ENCODE peak calls at places on chromosomes 12 and 14, in seven cellular contexts. R, C, Z, H, G, P and Q are unnamed samples. For H3K4me1 and H3K27me3, the result is how much of the 10 kb centered on the place peaks cover.

GRCh38 chr14:97311411-97311810 is 514.2 kb downstream of the VRK1 start:
- DNase-seq in R (no peak), C (no peak), Z (no peak), H (no peak), G (no peak), P (no peak), Q (no peak)

GRCh38 chr14:34098045-34098984 is 147.4 kb upstream of the EGLN3 start:
- DNase-seq in R (no peak), C (peak), Z (peak), H (peak), G (peak), P (no peak), Q (peak)

GRCh38 chr12:52415870-52416750 is 10.0 kb upstream of the KRT82 start:
- DNase-seq in R (no peak), C (peak), Z (no peak), H (no peak), G (peak), P (no peak), Q (no peak)

GRCh38 chr12:21852251-21852650 is 77.7 kb upstream of the KCNJ8 start:
- DNase-seq in R (no peak), C (peak), Z (no peak), H (no peak), G (no peak), P (no peak), Q (no peak)

GRCh38 chr12:55073043-55074022 is 52.9 kb upstream of the OR9K2 start:
- DNase-seq in R (peak), C (peak), Z (peak), H (peak), G (peak), P (peak), Q (peak)

GRCh38 chr12:121937654-121938053 is 19.3 kb downstream of the CFAP251 start:
- DNase-seq in R (no peak), C (no peak), Z (no peak), H (no peak), G (no peak), P (no peak), Q (no peak)

GRCh38 chr12:130477221-130477620 is 139.5 kb downstream of the PIWIL1 start:
- DNase-seq in R (no peak), C (no peak), Z (no peak), H (no peak), G (no peak), P (no peak), Q (no peak)

GRCh38 chr12:132170094-132170636 is 25.9 kb downstream of the NOC4L start:
- DNase-seq in R (no peak), C (no peak), Z (no peak), H (no peak), G (no peak), P (peak), Q (no peak)

GRCh38 chr12:26126340-26127284 is 1.8 kb upstream of the BHLHE41 start:
- DNase-seq in R (no peak), C (peak), Z (peak), H (no peak), G (peak), P (peak), Q (peak)

GRCh38 chr12:57845478-57846284 is 848 bp downstream of the CTDSP2 start:
- DNase-seq in R (peak), C (peak), Z (peak), H (peak), G (peak), P (peak), Q (peak)

GRCh38 chr12:31922341-31923062 is 36.7 kb upstream of the RESF1 start:
- DNase-seq in R (no peak), C (no peak), Z (no peak), H (no peak), G (no peak), P (no peak), Q (no peak)

GRCh38 chr14:105375635-105376057 is 22.7 kb upstream of the TEX22 start:
- DNase-seq in R (no peak), C (no peak), Z (no peak), H (no peak), G (no peak), P (no peak), Q (no peak)

GRCh38 chr12:117498256-117498655 is 136.8 kb upstream of the NOS1 start:
- DNase-seq in R (no peak), C (no peak), Z (no peak), H (no peak), G (no peak), P (no peak), Q (no peak)

GRCh38 chr12:11581179-11581755 is 68.2 kb upstream of the ETV6 start:
- DNase-seq in R (peak), C (peak), Z (peak), H (peak), G (peak), P (peak), Q (peak)

GRCh38 chr14:92603309-92604257 is 90.0 kb downstream of the RIN3 start:
- DNase-seq in R (no peak), C (no peak), Z (no peak), H (peak), G (peak), P (peak), Q (peak)

GRCh38 chr12:27785882-27786570 is 6.0 kb upstream of the MANSC4 start:
- DNase-seq in R (no peak), C (peak), Z (no peak), H (no peak), G (no peak), P (no peak), Q (no peak)

GRCh38 chr14:75283162-75283883 is 4.7 kb downstream of the FOS start:
- DNase-seq in R (peak), C (peak), Z (no peak), H (peak), G (no peak), P (no peak), Q (peak)

GRCh38 chr12:81888341-81888740 is 129.2 kb upstream of the PPFIA2 start:
- DNase-seq in R (no peak), C (peak), Z (no peak), H (no peak), G (no peak), P (no peak), Q (no peak)

GRCh38 chr14:77707724-77708408 is at the start of the genes ALKBH1 and SLIRP:
- DNase-seq in R (peak), C (peak), Z (peak), H (peak), G (peak), P (peak), Q (peak)

GRCh38 chr12:4996714-4997113 is 47.0 kb upstream of the KCNA5 start:
- DNase-seq in R (no peak), C (no peak), Z (no peak), H (no peak), G (no peak), P (no peak), Q (no peak)

GRCh38 chr14:30283822-30284446 is 275.0 kb upstream of the G2E3 start:
- DNase-seq in R (no peak), C (peak), Z (peak), H (no peak), G (no peak), P (no peak), Q (no peak)

GRCh38 chr12:128111951-128112350 is 155.0 kb upstream of the TMEM132C start:
- DNase-seq in R (no peak), C (no peak), Z (no peak), H (no peak), G (no peak), P (no peak), Q (no peak)

GRCh38 chr14:93114713-93115068 is 1.0 kb downstream of the ITPK1 start:
- DNase-seq in R (no peak), C (peak), Z (no peak), H (no peak), G (peak), P (peak), Q (no peak)

GRCh38 chr12:2673966-2674810 is 120.6 kb upstream of the FKBP4 start:
- DNase-seq in R (no peak), C (no peak), Z (no peak), H (no peak), G (no peak), P (no peak), Q (no peak)

GRCh38 chr12:12800406-12801180 is 12.6 kb upstream of the DDX47 start:
- DNase-seq in R (no peak), C (no peak), Z (no peak), H (no peak), G (no peak), P (no peak), Q (no peak)

GRCh38 chr14:89549381-89550102 is 132.5 kb upstream of the FOXN3 start:
- DNase-seq in R (no peak), C (peak), Z (no peak), H (no peak), G (no peak), P (no peak), Q (no peak)

GRCh38 chr12:33439587-33440011 is at the start of gene SYT10:
- DNase-seq in R (no peak), C (peak), Z (peak), H (no peak), G (no peak), P (no peak), Q (no peak)

GRCh38 chr12:122874081-122874480 is 21.8 kb downstream of the VPS37B start:
- DNase-seq in R (no peak), C (no peak), Z (no peak), H (peak), G (no peak), P (no peak), Q (peak)

GRCh38 chr12:26627335-26627734 is 205.7 kb downstream of the ITPR2 start:
- DNase-seq in R (no peak), C (no peak), Z (no peak), H (no peak), G (no peak), P (no peak), Q (no peak)

DNA sequence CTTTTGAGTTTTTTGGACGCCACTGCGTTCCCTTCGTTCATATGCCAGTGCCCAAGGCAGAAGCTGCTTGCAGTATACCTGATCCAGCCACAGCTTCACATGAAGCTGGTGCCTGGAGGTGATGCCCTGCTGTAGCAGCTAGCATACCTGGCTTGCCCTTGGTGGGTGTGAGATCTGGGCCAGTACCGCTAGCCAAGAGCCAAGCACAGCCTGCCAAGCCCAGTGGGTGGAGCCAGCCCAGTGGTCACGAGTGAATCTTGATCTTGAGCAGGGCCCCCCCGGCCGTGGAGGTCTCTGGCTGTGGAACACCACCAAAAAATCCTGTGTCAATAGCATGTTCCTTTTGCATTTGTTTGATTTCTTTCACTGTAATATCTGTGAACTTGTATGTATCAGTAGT is 7.3 kb upstream of the M6PR start:
- DNase-seq in R (no peak), C (no peak), Z (no peak), H (no peak), G (no peak), P (peak), Q (no peak)
- H3K4me1 ChIP-seq in R (half or more), C (under half), Z (under half), H (half or more), G (under half), P (under half), Q (half or more)

GRCh38 chr14:24430143-24430681 is 458 bp downstream of the KHNYN start:
- DNase-seq in R (peak), C (peak), Z (peak), H (peak), G (peak), P (peak), Q (peak)

GRCh38 chr14:24426912-24427536 is 2.4 kb downstream of the CBLN3 start:
- DNase-seq in R (no peak), C (no peak), Z (no peak), H (no peak), G (no peak), P (no peak), Q (no peak)

GRCh38 chr14:24429395-24430142 is at the start of the genes CBLN3 and KHNYN:
- DNase-seq in R (peak), C (peak), Z (peak), H (peak), G (peak), P (peak), Q (peak)

GRCh38 chr14:24427537-24428508 is 1.6 kb downstream of the CBLN3 start:
- DNase-seq in R (no peak), C (no peak), Z (no peak), H (no peak), G (no peak), P (no peak), Q (no peak)

DNA sequence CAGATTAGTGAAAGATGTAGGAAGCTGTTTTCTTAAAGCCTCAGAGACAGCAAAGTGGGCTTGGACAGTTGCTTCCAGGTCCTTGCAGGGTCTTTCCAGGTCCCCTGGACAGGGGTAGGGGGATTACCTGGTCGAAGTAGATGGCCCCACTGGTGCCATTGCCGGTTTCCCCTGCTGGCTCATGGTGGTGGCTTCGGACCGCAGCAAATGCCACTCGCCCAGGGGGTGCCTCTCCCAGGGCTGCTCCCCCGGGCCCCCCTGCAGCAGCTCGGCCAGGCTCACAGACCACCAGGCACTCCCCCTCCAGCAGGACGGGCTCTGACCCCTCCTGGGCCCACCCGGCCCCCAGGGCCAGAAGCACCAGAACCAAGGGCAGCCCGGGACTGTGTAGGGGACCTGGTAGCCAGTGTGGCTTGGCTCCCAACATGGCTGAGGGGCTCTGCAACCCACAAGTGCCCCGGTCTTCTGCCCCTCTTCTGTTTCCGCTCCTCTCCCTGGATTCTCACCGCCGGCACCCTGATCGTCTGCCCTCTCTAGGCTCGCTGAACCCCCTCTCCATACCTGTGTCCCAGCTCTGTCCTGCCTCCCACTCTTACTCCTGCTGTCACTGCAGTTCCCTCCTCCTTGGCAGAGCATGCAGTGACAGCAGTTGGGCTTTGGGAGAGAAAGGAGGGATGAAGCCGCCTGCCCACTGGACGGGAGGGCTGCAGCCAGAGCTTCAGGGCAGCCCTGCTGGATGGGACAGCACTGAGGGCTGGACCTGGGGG is 657 bp downstream of the CBLN3 start:
- DNase-seq in R (no peak), C (no peak), Z (no peak), H (peak), G (no peak), P (no peak), Q (no peak)
- H3K4me3 ChIP-seq in R (peak), C (peak), Z (no peak), H (no peak), G (peak), P (peak), Q (peak)

GRCh38 chr14:101551729-101552595 is 9.3 kb upstream of the DIO3 start:
- DNase-seq in R (no peak), C (no peak), Z (no peak), H (no peak), G (no peak), P (no peak), Q (no peak)

GRCh38 chr14:101553393-101553792 is 7.9 kb upstream of the DIO3 start:
- DNase-seq in R (no peak), C (no peak), Z (no peak), H (no peak), G (no peak), P (no peak), Q (no peak)

GRCh38 chr14:101552786-101553231 is 8.5 kb upstream of the DIO3 start:
- DNase-seq in R (no peak), C (no peak), Z (no peak), H (no peak), G (no peak), P (no peak), Q (no peak)

GRCh38 chr14:101554991-101555668 is 6.2 kb upstream of the DIO3 start:
- DNase-seq in R (no peak), C (no peak), Z (peak), H (no peak), G (no peak), P (no peak), Q (no peak)

DNA sequence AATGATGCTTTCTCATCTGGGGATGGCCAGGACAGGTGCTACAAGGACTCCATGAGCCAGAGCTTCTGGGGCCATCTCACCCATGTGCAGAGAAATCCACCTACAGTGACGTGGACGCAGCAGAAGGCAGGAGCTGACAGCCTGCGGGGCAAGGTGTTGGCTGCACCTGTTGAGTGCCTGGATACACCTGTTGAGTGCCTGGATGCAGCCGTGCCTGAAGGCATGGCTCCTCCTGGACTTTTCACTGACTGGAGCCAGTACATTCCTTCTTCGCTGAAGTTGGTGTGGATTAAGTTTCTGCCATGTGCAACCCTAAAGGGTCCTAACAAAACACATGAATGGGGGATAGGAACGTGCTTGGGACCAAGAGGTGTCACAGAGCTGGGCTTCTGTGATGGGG is 7.4 kb upstream of the DIO3 start:
- DNase-seq in R (no peak), C (no peak), Z (no peak), H (no peak), G (no peak), P (no peak), Q (no peak)
- H3K27me3 ChIP-seq in R (under half), C (under half), Z (under half), H (under half), G (under half), P (half or more), Q (under half)

DNA sequence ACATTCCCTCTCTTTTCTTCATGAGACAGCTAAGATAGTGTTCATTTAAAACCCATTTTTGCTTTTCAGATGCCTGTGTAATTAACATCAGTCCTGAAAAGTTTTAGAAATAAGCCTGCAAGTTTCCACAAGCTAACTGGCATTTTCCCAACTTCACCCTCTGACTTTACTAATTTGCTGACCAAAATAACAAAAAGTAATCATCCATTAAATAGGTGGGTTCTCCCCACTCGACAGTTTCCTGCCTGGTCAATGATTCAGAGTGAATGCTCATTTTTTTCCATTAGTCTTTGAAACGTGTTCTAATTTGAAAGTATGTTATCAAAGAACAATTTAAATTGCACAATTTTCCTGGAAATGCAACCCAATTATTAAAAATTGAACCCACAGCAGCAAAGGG is 23.6 kb downstream of the NELL2 start:
- DNase-seq in R (no peak), C (no peak), Z (no peak), H (no peak), G (no peak), P (no peak), Q (no peak)
- H3K4me1 ChIP-seq in R (half or more), C (under half), Z (under half), H (half or more), G (under half), P (under half), Q (half or more)

GRCh38 chr14:103705524-103706284 is 9.5 kb downstream of the XRCC3 start:
- DNase-seq in R (no peak), C (no peak), Z (no peak), H (no peak), G (no peak), P (peak), Q (no peak)

GRCh38 chr14:103702497-103703432 is 12.5 kb downstream of the XRCC3 start:
- DNase-seq in R (no peak), C (no peak), Z (peak), H (no peak), G (no peak), P (no peak), Q (no peak)

GRCh38 chr14:103703433-103704385 is 11.5 kb downstream of the XRCC3 start:
- DNase-seq in R (no peak), C (no peak), Z (no peak), H (no peak), G (no peak), P (no peak), Q (no peak)

GRCh38 chr14:103705158-103705523 is 10.1 kb downstream of the XRCC3 start:
- DNase-seq in R (no peak), C (no peak), Z (no peak), H (no peak), G (peak), P (peak), Q (no peak)

GRCh38 chr14:103704708-103705107 is 10.5 kb downstream of the XRCC3 start:
- DNase-seq in R (no peak), C (no peak), Z (no peak), H (no peak), G (no peak), P (no peak), Q (no peak)
- H3K4me3 ChIP-seq in R (no peak), C (no peak), Z (no peak), H (no peak), G (no peak), P (no peak), Q (no peak)

GRCh38 chr12:95445884-95446482 is 28.0 kb upstream of the METAP2 start:
- DNase-seq in R (no peak), C (no peak), Z (no peak), H (no peak), G (no peak), P (no peak), Q (no peak)
- H3K27me3 ChIP-seq in R (under half), C (under half), Z (under half), H (under half), G (under half), P (under half), Q (under half)